ENCODE peak calls at places on chromosomes 2 and 18, in six cellular contexts. H, J, I, P, R and Y are unnamed samples.
A peak's percentile ranks its signal among the peaks of the same experiment; 100 is the strongest.

GRCh38 chr2:239136203-239136602 is 264.6 kb downstream of the HDAC4 start:
- DNase-seq in P (no peak), R (no peak), H (no peak), I (no peak), J (no peak), Y (no peak)

GRCh38 chr2:37590119-37590571 is 81.3 kb downstream of the CDC42EP3 start:
- DNase-seq in R (no peak), P (no peak), J (peak; percentile 93), H (no peak), I (no peak), Y (no peak)

GRCh38 chr18:8882632-8883408 is 177.5 kb downstream of the MTCL1 start:
- DNase-seq in P (no peak), R (no peak), J (no peak), H (no peak), I (peak; percentile 22), Y (no peak)

GRCh38 chr2:120238728-120239487 is 13.7 kb upstream of the RALB start:
- DNase-seq in H (no peak), R (peak; percentile 47), I (no peak), J (peak; percentile 48), P (no peak), Y (no peak)

GRCh38 chr18:68679531-68679930 is 35.4 kb downstream of the TMX3 start:
- DNase-seq in J (peak; percentile 56), P (no peak), I (no peak), R (no peak), H (no peak), Y (no peak)

GRCh38 chr2:165746501-165746900 is 47.5 kb downstream of the GALNT3 start:
- DNase-seq in J (no peak), R (no peak), I (no peak), P (no peak), H (no peak), Y (no peak)

GRCh38 chr2:193963472-193964119 is 1693.4 kb upstream of the SLC39A10 start:
- DNase-seq in H (peak; percentile 3), R (no peak), P (no peak), I (peak; percentile 25), J (peak; percentile 73), Y (peak; percentile 47)

GRCh38 chr2:96344011-96344410 is 8.4 kb downstream of the NCAPH start:
- DNase-seq in J (peak; percentile 18), P (no peak), R (no peak), I (no peak), H (peak; percentile 64), Y (no peak)

GRCh38 chr18:421236-422155 is 79.0 kb downstream of the COLEC12 start:
- DNase-seq in R (no peak), J (peak; percentile 48), I (no peak), P (no peak), H (no peak), Y (no peak)

GRCh38 chr2:237743024-237743423 is 55.6 kb upstream of the RBM44 start:
- DNase-seq in H (no peak), R (no peak), I (no peak), J (no peak), P (no peak), Y (no peak)

GRCh38 chr2:24984912-24985311 is 13.2 kb upstream of the DNAJC27 start:
- DNase-seq in H (no peak), R (peak; percentile 71), I (peak; percentile 34), P (no peak), J (peak; percentile 68), Y (peak; percentile 4)

GRCh38 chr18:3872651-3873050 is 422.7 kb downstream of the TGIF1 start:
- DNase-seq in J (no peak), R (no peak), I (no peak), H (no peak), P (no peak), Y (no peak)

GRCh38 chr2:236873666-236874065 is 212.0 kb upstream of the COPS8 start:
- DNase-seq in R (no peak), I (no peak), H (no peak), P (no peak), J (peak; percentile 15), Y (no peak)

GRCh38 chr18:8610442-8610801 is 1.2 kb downstream of the RAB12 start:
- DNase-seq in J (peak; percentile 35), H (no peak), P (no peak), R (no peak), I (no peak), Y (no peak)

GRCh38 chr2:122980672-122981071 is 1044.4 kb upstream of the CNTNAP5 start:
- DNase-seq in J (peak; percentile 91), I (no peak), R (peak; percentile 29), H (no peak), P (no peak), Y (no peak)

GRCh38 chr2:164314148-164314547 is 307.1 kb downstream of the GRB14 start:
- DNase-seq in J (peak; percentile 4), P (no peak), I (no peak), H (no peak), R (no peak), Y (no peak)

GRCh38 chr2:1894578-1894977 is 150.3 kb upstream of the PXDN start:
- DNase-seq in I (no peak), P (no peak), R (no peak), J (no peak), H (no peak), Y (no peak)
- TF ChIP-seq CTCF in I (no peak), P (no peak), R (no peak), J (no peak), H (no peak), Y (no peak)

GRCh38 chr2:31729442-31730092 is 148.8 kb upstream of the SRD5A2 start:
- DNase-seq in R (no peak), H (peak; percentile 19), I (no peak), P (no peak), J (peak; percentile 2), Y (no peak)
- TF ChIP-seq CTCF in R (no peak), H (peak; percentile 41), I (peak; percentile 3), P (no peak), J (peak; percentile 10), Y (no peak)

GRCh38 chr2:64998658-64999061 is 9.5 kb downstream of the SLC1A4 start:
- DNase-seq in R (peak; percentile 47), I (no peak), P (no peak), H (no peak), J (peak; percentile 57), Y (no peak)

GRCh38 chr2:64999754-65000153 is 10.6 kb downstream of the SLC1A4 start:
- DNase-seq in H (no peak), R (no peak), J (no peak), P (no peak), I (no peak), Y (no peak)

GRCh38 chr2:64995041-64995440 is 5.8 kb downstream of the SLC1A4 start:
- DNase-seq in H (no peak), R (no peak), I (no peak), J (no peak), P (no peak), Y (no peak)

GRCh38 chr2:65000619-65001018 is 11.4 kb downstream of the SLC1A4 start:
- DNase-seq in I (no peak), P (no peak), H (no peak), R (no peak), J (no peak), Y (no peak)

DNA sequence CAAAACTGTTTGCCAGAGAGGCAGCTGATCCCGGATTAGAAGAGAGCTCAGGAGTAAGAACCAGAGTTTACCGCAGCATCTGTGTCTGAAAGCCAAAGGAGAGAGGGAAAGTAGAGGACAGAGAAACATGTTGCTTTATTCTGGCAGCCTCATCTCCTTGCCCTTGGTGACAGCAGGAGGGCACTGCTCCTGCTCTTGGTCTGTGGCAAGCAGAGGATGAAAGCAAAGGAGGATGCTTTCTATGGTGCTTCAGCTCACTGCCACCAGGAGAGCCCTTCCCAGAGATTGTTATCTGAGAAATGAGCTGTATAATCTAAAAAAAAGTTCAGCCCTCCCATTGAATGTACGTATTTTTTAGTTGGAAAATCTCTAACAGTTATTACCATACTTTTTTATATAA is 7.7 kb downstream of the SLC1A4 start:
- DNase-seq in J (no peak), H (no peak), R (no peak), I (no peak), P (no peak), Y (no peak)
- TF ChIP-seq CTCF in J (no peak), H (no peak), R (no peak), I (no peak), P (no peak), Y (no peak)

DNA sequence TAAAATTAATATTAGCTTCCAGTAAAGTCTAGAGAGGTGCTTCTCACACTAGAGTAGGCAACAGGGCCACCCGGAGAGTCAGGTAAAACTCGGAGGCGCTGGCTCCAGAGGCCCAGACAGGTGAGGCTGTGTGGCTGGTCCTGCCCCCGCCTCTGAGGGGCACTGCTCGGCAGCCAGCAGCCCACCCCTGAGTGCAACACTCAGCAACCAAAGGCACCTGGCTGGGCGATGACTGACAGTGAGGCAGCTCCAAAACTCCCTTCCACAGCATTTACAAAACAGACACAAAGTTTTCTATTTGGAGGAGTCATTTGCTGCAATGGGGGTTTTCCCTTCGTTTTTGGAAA is 138.8 kb upstream of the ID2 start:
- DNase-seq in H (no peak), P (peak; percentile 12), I (no peak), J (no peak), R (no peak), Y (no peak)
- TF ChIP-seq CTCF in H (peak; percentile 10), P (no peak), I (no peak), J (no peak), R (no peak), Y (no peak)

DNA sequence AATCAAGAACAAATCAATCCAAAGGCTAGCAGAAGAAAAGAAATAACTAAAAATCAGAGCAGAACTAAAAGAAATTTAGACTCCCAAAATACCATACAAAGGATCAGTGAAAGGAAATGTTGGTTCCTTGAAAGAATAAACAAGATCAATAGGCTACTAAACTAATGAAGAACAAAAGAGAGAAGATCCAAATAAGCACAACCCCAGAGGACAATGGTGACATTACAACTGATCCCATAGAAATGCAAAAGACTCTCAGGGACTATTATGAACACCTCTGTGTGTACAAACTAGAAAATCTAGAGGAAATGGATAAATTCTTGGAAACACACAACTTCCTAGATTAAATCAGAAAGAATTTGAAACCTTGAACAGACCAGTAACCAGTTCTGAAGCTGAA is 1186.9 kb downstream of the LRP1B start:
- DNase-seq in P (no peak), I (no peak), J (no peak), R (no peak), H (no peak), Y (no peak)
- TF ChIP-seq CTCF in P (no peak), I (peak; percentile 10), J (no peak), R (peak; percentile 9), H (no peak), Y (peak; percentile 42)

GRCh38 chr2:70995227-70995729 is 605 bp upstream of the TEX261 start:
- DNase-seq in P (peak; percentile 49), H (peak; percentile 74), R (no peak), I (peak; percentile 35), J (peak; percentile 28), Y (no peak)
- TF ChIP-seq CTCF in P (no peak), H (no peak), R (no peak), I (no peak), J (peak; percentile 32), Y (no peak)